ENCODE peak calls at places on chromosomes 3 and 15, in seven cellular contexts. V is fibroblast of pulmonary artery; G is CD8-positive, alpha-beta memory T cell; C is psoas muscle; Q is left cardiac atrium; U is RPMI8226; E is RPMI7951. H is an unnamed sample.

GRCh38 chr15:60651734-60652141 is 172.8 kb upstream of the ICE2 start:
- DNase-seq in G (no peak), E (no peak), U (no peak), Q (no peak), V (no peak), C (no peak), H (no peak)

GRCh38 chr15:70508561-70509281 is 254.6 kb downstream of the UACA start:
- DNase-seq in V (peak; percentile 89), C (no peak), U (no peak), Q (no peak), E (peak; percentile 97), G (peak; percentile 16), H (no peak)

GRCh38 chr15:90954712-90955671 is at the start of gene RCCD1:
- DNase-seq in Q (peak; percentile 97), G (peak; percentile 92), E (peak; percentile 97), V (peak; percentile 95), U (peak; percentile 99), C (peak; percentile 97), H (peak; percentile 72)

GRCh38 chr3:8975081-8976020 is 12.1 kb upstream of the RAD18 start:
- DNase-seq in E (no peak), Q (no peak), G (no peak), U (no peak), C (no peak), V (no peak), H (no peak)

GRCh38 chr3:25854214-25854613 is 64.3 kb downstream of the OXSM start:
- DNase-seq in G (no peak), E (no peak), U (no peak), Q (no peak), C (no peak), V (peak; percentile 25), H (no peak)

GRCh38 chr15:62066663-62067447 is at the start of gene C2CD4A:
- DNase-seq in V (peak; percentile 83), E (no peak), U (peak; percentile 89), Q (peak; percentile 70), C (peak; percentile 59), G (peak; percentile 75), H (no peak)

GRCh38 chr15:36791849-36792618 is 212.6 kb downstream of the CDIN1 start:
- DNase-seq in C (peak; percentile 27), U (no peak), G (no peak), V (no peak), E (no peak), Q (no peak), H (no peak)

GRCh38 chr3:188687389-188687788 is 484.4 kb upstream of the TPRG1 start:
- DNase-seq in E (peak; percentile 94), Q (no peak), V (peak; percentile 59), U (no peak), G (no peak), C (no peak), H (no peak)

GRCh38 chr3:127970966-127971592 is 56.0 kb downstream of the KBTBD12 start:
- DNase-seq in C (no peak), V (peak; percentile 69), U (peak; percentile 51), E (peak; percentile 65), Q (no peak), G (no peak), H (no peak)

GRCh38 chr3:32837789-32838188 is 20.0 kb downstream of the TRIM71 start:
- DNase-seq in C (no peak), U (no peak), Q (no peak), E (no peak), V (no peak), G (no peak), H (no peak)

GRCh38 chr3:55162031-55162784 is 234.3 kb upstream of the LRTM1 start:
- DNase-seq in E (peak; percentile 97), U (no peak), C (no peak), Q (no peak), V (peak; percentile 27), G (no peak), H (no peak)

GRCh38 chr3:125058529-125058928 is 2.7 kb upstream of the HEG1 start:
- DNase-seq in E (no peak), V (no peak), G (no peak), Q (peak; percentile 2), U (no peak), C (no peak), H (no peak)

GRCh38 chr15:34223904-34224596 is 766 bp upstream of the EMC4 start:
- DNase-seq in G (no peak), V (no peak), U (peak; percentile 16), E (no peak), Q (no peak), C (no peak), H (no peak)

GRCh38 chr3:68972358-68972979 is 40.1 kb upstream of the TAFA4 start:
- DNase-seq in V (peak; percentile 68), E (peak; percentile 64), U (peak; percentile 64), Q (peak; percentile 44), C (peak; percentile 18), G (peak; percentile 48), H (no peak)

H was measured in keratinocyte.